ENCODE peak calls at places on chromosomes 16 and 17, in five cellular contexts. One of them, this sample, is unnamed.

GRCh38 chr17:42562845-42563509 is 1.0 kb downstream of the COASY start:
- DNase-seq in AG10803: peak
- DNase-seq in T-cell: no peak
- DNase-seq in NCI-H1105: no peak
- DNase-seq in activated CD4-positive, CD25-positive, alpha-beta regulatory T cell: no peak
- DNase-seq in this sample: no peak

GRCh38 chr17:58968662-58969061 is 138.0 kb downstream of the TRIM37 start:
- DNase-seq in AG10803: no peak
- DNase-seq in T-cell: no peak
- DNase-seq in NCI-H1105: no peak
- DNase-seq in activated CD4-positive, CD25-positive, alpha-beta regulatory T cell: no peak
- DNase-seq in this sample: no peak

GRCh38 chr16:285146-286055 is 2.4 kb downstream of the PDIA2 start:
- DNase-seq in AG10803: no peak
- DNase-seq in T-cell: no peak
- DNase-seq in NCI-H1105: no peak
- DNase-seq in activated CD4-positive, CD25-positive, alpha-beta regulatory T cell: no peak
- DNase-seq in this sample: no peak

GRCh38 chr17:48646183-48647102 is 20.3 kb upstream of the HOXB9 start:
- DNase-seq in AG10803: peak
- DNase-seq in T-cell: no peak
- DNase-seq in NCI-H1105: peak
- DNase-seq in activated CD4-positive, CD25-positive, alpha-beta regulatory T cell: no peak
- DNase-seq in this sample: no peak

GRCh38 chr16:28090646-28091377 is 27.3 kb upstream of the GSG1L start:
- DNase-seq in AG10803: peak
- DNase-seq in T-cell: no peak
- DNase-seq in NCI-H1105: no peak
- DNase-seq in activated CD4-positive, CD25-positive, alpha-beta regulatory T cell: no peak
- DNase-seq in this sample: no peak

GRCh38 chr17:51590071-51590470 is 329.7 kb downstream of the UTP18 start:
- DNase-seq in AG10803: no peak
- DNase-seq in T-cell: no peak
- DNase-seq in NCI-H1105: peak
- DNase-seq in activated CD4-positive, CD25-positive, alpha-beta regulatory T cell: no peak
- DNase-seq in this sample: no peak

GRCh38 chr17:45441536-45442310 is 9.1 kb upstream of the ARHGAP27 start:
- DNase-seq in AG10803: no peak
- DNase-seq in T-cell: no peak
- DNase-seq in NCI-H1105: no peak
- DNase-seq in activated CD4-positive, CD25-positive, alpha-beta regulatory T cell: no peak
- DNase-seq in this sample: no peak

GRCh38 chr16:12158428-12158827 is 181.9 kb downstream of the SNX29 start:
- DNase-seq in AG10803: peak
- DNase-seq in T-cell: no peak
- DNase-seq in NCI-H1105: no peak
- DNase-seq in activated CD4-positive, CD25-positive, alpha-beta regulatory T cell: no peak
- DNase-seq in this sample: no peak

GRCh38 chr17:29722411-29723198 is 99.9 kb upstream of the CORO6 start:
- DNase-seq in AG10803: peak
- DNase-seq in T-cell: no peak
- DNase-seq in NCI-H1105: no peak
- DNase-seq in activated CD4-positive, CD25-positive, alpha-beta regulatory T cell: peak
- DNase-seq in this sample: no peak

This sample was measured in activated naive CD8-positive, alpha-beta T cell treated with anti-CD3 and anti-CD28 coated beads, Interleukin-2, amount 50 U/mL, for 16 hours.